ENCODE peak calls at places on chromosomes 12 and 14, in eight cellular contexts. B is GM13977, I is IMR-90, N is pancreas, Z is mucosa of descending colon, V is ascending aorta, H is nephron progenitor cell, S is mesothelial cell of epicardium. C is an unnamed sample.
A peak's percentile ranks its signal among the peaks of the same experiment; 100 is the strongest.

GRCh38 chr12:82866946-82867345 is 180.2 kb downstream of the TMTC2 start:
- DNase-seq in S (no peak), Z (no peak), B (no peak), H (no peak), I (no peak), N (no peak), V (no peak), C (no peak)

GRCh38 chr14:68789798-68790655 is 2.8 kb downstream of the ZFP36L1 start:
- DNase-seq in B (no peak), I (no peak), Z (no peak), S (no peak), V (no peak), H (no peak), N (no peak), C (no peak)

GRCh38 chr12:107435520-107435919 is 250.1 kb upstream of the PWP1 start:
- DNase-seq in H (no peak), N (no peak), Z (no peak), I (no peak), S (no peak), V (no peak), B (no peak), C (no peak)

GRCh38 chr12:67747869-67748760 is 99.6 kb downstream of the DYRK2 start:
- DNase-seq in S (no peak), V (no peak), N (peak; percentile 81), Z (peak; percentile 61), B (no peak), H (no peak), I (peak; percentile 72), C (no peak)

GRCh38 chr12:49538740-49539403 is at the start of gene KCNH3:
- DNase-seq in B (peak; percentile 98), S (peak; percentile 68), Z (peak; percentile 91), H (peak; percentile 85), N (peak; percentile 86), I (peak; percentile 41), V (no peak), C (peak; percentile 63)

GRCh38 chr14:76653875-76654572 is 107.2 kb upstream of the VASH1 start:
- DNase-seq in N (no peak), Z (no peak), B (no peak), S (no peak), H (no peak), I (no peak), V (no peak), C (no peak)

GRCh38 chr12:49954863-49955830 is 4.6 kb downstream of the AQP2 start:
- DNase-seq in H (no peak), S (no peak), Z (no peak), V (no peak), N (no peak), B (no peak), I (no peak), C (no peak)

GRCh38 chr12:76259660-76260389 is 88.4 kb downstream of the BBS10 start:
- DNase-seq in H (no peak), S (no peak), V (no peak), B (no peak), I (peak; percentile 94), N (no peak), Z (no peak), C (no peak)

GRCh38 chr12:14099994-14100393 is 118.6 kb upstream of the GRIN2B start:
- DNase-seq in N (no peak), S (no peak), I (no peak), Z (no peak), H (no peak), B (no peak), V (no peak), C (no peak)

GRCh38 chr12:6890789-6891624 is 13.6 kb upstream of the LRRC23 start:
- DNase-seq in V (peak; percentile 88), B (peak; percentile 98), I (peak; percentile 94), S (peak; percentile 99), H (peak; percentile 100), Z (peak; percentile 99), N (peak; percentile 98), C (peak; percentile 97)

GRCh38 chr12:49342066-49342913 is 4.4 kb upstream of the DNAJC22 start:
- DNase-seq in H (peak; percentile 93), S (peak; percentile 79), N (peak; percentile 56), V (no peak), B (peak; percentile 93), Z (peak; percentile 86), I (peak; percentile 66), C (peak; percentile 71)

GRCh38 chr12:3137268-3137761 is 60.1 kb downstream of the TSPAN9 start:
- DNase-seq in N (no peak), I (peak; percentile 51), B (no peak), H (peak; percentile 47), Z (no peak), V (peak; percentile 24), S (no peak), C (no peak)

GRCh38 chr12:56991319-56991906 is 14.9 kb downstream of the ZBTB39 start:
- DNase-seq in S (no peak), N (no peak), H (no peak), V (no peak), I (no peak), B (peak; percentile 24), Z (no peak), C (no peak)

GRCh38 chr12:109863961-109864712 is 16.2 kb downstream of the GLTP start:
- DNase-seq in S (no peak), B (no peak), Z (no peak), N (peak; percentile 88), H (no peak), V (no peak), I (peak; percentile 63), C (no peak)

GRCh38 chr12:131390408-131391100 is 320.3 kb upstream of the SFSWAP start:
- DNase-seq in B (peak; percentile 57), Z (no peak), V (no peak), N (no peak), S (no peak), H (peak; percentile 86), I (no peak), C (no peak)

GRCh38 chr12:95277139-95277538 is 59.5 kb downstream of the VEZT start:
- DNase-seq in Z (no peak), V (no peak), I (peak; percentile 97), N (no peak), H (no peak), S (no peak), B (no peak), C (no peak)

GRCh38 chr12:118070650-118071049 is 9.7 kb upstream of the WSB2 start:
- DNase-seq in S (no peak), V (no peak), H (no peak), I (no peak), Z (no peak), B (no peak), N (no peak), C (no peak)

GRCh38 chr12:99192489-99192888 is 455.1 kb upstream of the GARIN6 start:
- DNase-seq in Z (no peak), S (no peak), B (no peak), H (no peak), I (no peak), V (no peak), N (no peak), C (no peak)

GRCh38 chr12:71503579-71504470 is 64.2 kb downstream of the LGR5 start:
- DNase-seq in B (no peak), I (no peak), Z (no peak), N (no peak), V (no peak), H (peak; percentile 23), S (no peak), C (no peak)

GRCh38 chr14:101861464-101861863 is 100.0 kb downstream of the PPP2R5C start:
- DNase-seq in I (no peak), B (no peak), Z (no peak), H (no peak), S (no peak), V (no peak), N (no peak), C (no peak)

GRCh38 chr12:128711486-128711885 is 112.3 kb downstream of the SLC15A4 start:
- DNase-seq in V (no peak), H (no peak), Z (no peak), I (no peak), N (no peak), B (no peak), S (no peak), C (no peak)

GRCh38 chr12:26246483-26247164 is 51.3 kb downstream of the SSPN start:
- DNase-seq in Z (peak; percentile 86), V (no peak), B (no peak), N (no peak), H (no peak), I (no peak), S (no peak), C (no peak)

GRCh38 chr14:100283984-100284881 is 22.0 kb downstream of the SLC25A29 start:
- DNase-seq in B (no peak), N (no peak), H (no peak), S (no peak), V (no peak), I (no peak), Z (no peak), C (no peak)
- TF ChIP-seq CTCF in B (no peak), N (no peak), H (no peak), S (no peak), V (no peak), I (no peak), Z (no peak), C (no peak)

DNA sequence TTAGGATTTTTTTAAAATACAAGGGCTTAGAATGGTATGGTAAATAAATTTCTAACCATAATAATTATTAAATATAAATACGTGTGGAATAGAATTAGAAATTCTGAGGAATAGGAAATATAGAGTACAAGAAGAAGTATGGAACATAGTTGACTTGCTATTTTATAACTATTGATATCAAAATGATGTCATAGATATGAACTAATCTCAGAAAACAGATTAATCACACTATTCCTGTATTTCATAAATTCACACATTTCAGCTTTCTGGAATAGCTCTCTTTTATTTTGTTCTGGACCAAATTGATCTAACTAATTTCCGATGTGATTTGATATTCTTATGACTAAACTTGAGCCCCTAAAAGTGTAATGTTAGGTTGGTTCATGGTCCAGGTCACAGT is 237.2 kb upstream of the NPAS3 start:
- DNase-seq in S (no peak), B (no peak), I (no peak), N (no peak), Z (no peak), V (no peak), H (no peak), C (no peak)
- TF ChIP-seq CTCF in S (no peak), B (no peak), I (no peak), N (no peak), Z (no peak), V (no peak), H (no peak), C (no peak)

GRCh38 chr14:105021656-105022275 is 883 bp upstream of the CDCA4 start:
- DNase-seq in H (peak; percentile 53), S (no peak), Z (peak; percentile 79), I (peak; percentile 44), B (peak; percentile 53), N (peak; percentile 23), V (no peak), C (no peak)
- TF ChIP-seq CTCF in H (no peak), S (no peak), Z (no peak), I (no peak), B (peak; percentile 36), N (no peak), V (no peak), C (no peak)

DNA sequence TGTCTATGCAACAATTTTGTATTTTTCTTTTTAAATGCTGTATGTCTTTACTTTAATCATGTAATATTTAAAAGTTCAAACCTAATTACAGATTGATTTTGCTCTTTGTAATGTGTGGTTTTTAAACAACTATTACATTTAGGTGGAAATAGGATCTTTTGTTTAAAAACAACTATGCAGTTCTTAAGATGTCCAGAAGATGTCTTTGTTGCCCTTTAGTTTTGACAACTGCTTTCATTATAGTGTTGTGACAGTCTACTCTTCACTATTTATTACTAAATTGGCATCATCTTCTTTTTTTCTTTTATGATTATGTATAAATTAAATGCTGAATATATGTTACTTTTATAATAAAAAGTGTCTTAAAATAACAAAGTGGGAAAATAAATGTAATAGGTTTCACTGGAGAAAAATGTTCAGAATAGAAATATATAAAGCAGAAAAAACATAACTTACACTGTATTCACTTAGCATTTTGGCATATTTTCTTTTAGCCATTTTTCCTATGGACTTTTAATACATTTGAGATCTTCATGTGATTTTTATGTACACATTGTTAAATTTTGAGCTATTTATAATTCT is 27.1 kb upstream of the PCNX4 start:
- DNase-seq in V (no peak), B (peak; percentile 39), Z (no peak), H (no peak), N (no peak), S (no peak), I (peak; percentile 55), C (no peak)
- TF ChIP-seq CTCF in V (peak; percentile 55), B (peak; percentile 51), Z (peak; percentile 4), H (peak; percentile 36), N (no peak), S (peak; percentile 29), I (peak; percentile 74), C (peak; percentile 54)

C was measured in activated B cell treated with CpG ODN at 0.5 μM for 24 hours.